ENCODE peak calls at places on chromosomes 13 and 19, in nine cellular contexts. One of them, this sample, is unnamed.

GRCh38 chr13:73464758-73465628 is 406.2 kb downstream of the KLF5 start:
- DNase-seq in activated gamma-delta T cell treated with Interleukin-2 at 50 U/mL for 16 hours: no peak
- DNase-seq in stimulated activated CD8-positive, alpha-beta memory T cell treated with anti-CD3 and anti-CD28 coated beads, Interleukin-4, amount 100 ng/mL, for 1 hour: no peak
- DNase-seq in dorsolateral prefrontal cortex: no peak
- DNase-seq in activated CD4-positive, alpha-beta T cell treated with anti-CD3 and anti-CD28 coated beads, Interleukin-2, amount 50 U/mL, for 48 hours: no peak
- DNase-seq in activated naive CD4-positive, alpha-beta T cell treated with anti-CD3 and anti-CD28 coated beads, Interleukin-2, amount 10 ng/mL, durations not matched to agents 7 days and 5 days: no peak
- DNase-seq in tibial artery: no peak
- DNase-seq in KBM-7: no peak
- DNase-seq in ELR: no peak
- DNase-seq in this sample: no peak

GRCh38 chr19:35228177-35228930 is at the start of gene FAM187B:
- DNase-seq in KBM-7: no peak
- DNase-seq in activated CD4-positive, alpha-beta T cell treated with anti-CD3 and anti-CD28 coated beads, Interleukin-2, amount 50 U/mL, for 48 hours: no peak
- DNase-seq in dorsolateral prefrontal cortex: peak
- DNase-seq in activated gamma-delta T cell treated with Interleukin-2 at 50 U/mL for 16 hours: no peak
- DNase-seq in stimulated activated CD8-positive, alpha-beta memory T cell treated with anti-CD3 and anti-CD28 coated beads, Interleukin-4, amount 100 ng/mL, for 1 hour: no peak
- DNase-seq in activated naive CD4-positive, alpha-beta T cell treated with anti-CD3 and anti-CD28 coated beads, Interleukin-2, amount 10 ng/mL, durations not matched to agents 7 days and 5 days: no peak
- DNase-seq in tibial artery: no peak
- DNase-seq in ELR: no peak
- DNase-seq in this sample: no peak

GRCh38 chr13:33751151-33751550 is 66.8 kb upstream of the RFC3 start:
- DNase-seq in KBM-7: no peak
- DNase-seq in dorsolateral prefrontal cortex: no peak
- DNase-seq in activated CD4-positive, alpha-beta T cell treated with anti-CD3 and anti-CD28 coated beads, Interleukin-2, amount 50 U/mL, for 48 hours: no peak
- DNase-seq in activated naive CD4-positive, alpha-beta T cell treated with anti-CD3 and anti-CD28 coated beads, Interleukin-2, amount 10 ng/mL, durations not matched to agents 7 days and 5 days: no peak
- DNase-seq in stimulated activated CD8-positive, alpha-beta memory T cell treated with anti-CD3 and anti-CD28 coated beads, Interleukin-4, amount 100 ng/mL, for 1 hour: no peak
- DNase-seq in tibial artery: no peak
- DNase-seq in ELR: peak
- DNase-seq in activated gamma-delta T cell treated with Interleukin-2 at 50 U/mL for 16 hours: no peak
- DNase-seq in this sample: no peak

GRCh38 chr13:108463365-108463764 is 166.0 kb upstream of the MYO16 start:
- DNase-seq in dorsolateral prefrontal cortex: no peak
- DNase-seq in activated CD4-positive, alpha-beta T cell treated with anti-CD3 and anti-CD28 coated beads, Interleukin-2, amount 50 U/mL, for 48 hours: no peak
- DNase-seq in stimulated activated CD8-positive, alpha-beta memory T cell treated with anti-CD3 and anti-CD28 coated beads, Interleukin-4, amount 100 ng/mL, for 1 hour: no peak
- DNase-seq in tibial artery: no peak
- DNase-seq in activated gamma-delta T cell treated with Interleukin-2 at 50 U/mL for 16 hours: no peak
- DNase-seq in KBM-7: no peak
- DNase-seq in activated naive CD4-positive, alpha-beta T cell treated with anti-CD3 and anti-CD28 coated beads, Interleukin-2, amount 10 ng/mL, durations not matched to agents 7 days and 5 days: no peak
- DNase-seq in ELR: peak
- DNase-seq in this sample: no peak

GRCh38 chr19:35075202-35076025 is 33.9 kb downstream of the HPN start:
- DNase-seq in activated CD4-positive, alpha-beta T cell treated with anti-CD3 and anti-CD28 coated beads, Interleukin-2, amount 50 U/mL, for 48 hours: no peak
- DNase-seq in tibial artery: no peak
- DNase-seq in activated gamma-delta T cell treated with Interleukin-2 at 50 U/mL for 16 hours: no peak
- DNase-seq in dorsolateral prefrontal cortex: no peak
- DNase-seq in activated naive CD4-positive, alpha-beta T cell treated with anti-CD3 and anti-CD28 coated beads, Interleukin-2, amount 10 ng/mL, durations not matched to agents 7 days and 5 days: no peak
- DNase-seq in ELR: no peak
- DNase-seq in KBM-7: no peak
- DNase-seq in stimulated activated CD8-positive, alpha-beta memory T cell treated with anti-CD3 and anti-CD28 coated beads, Interleukin-4, amount 100 ng/mL, for 1 hour: no peak
- DNase-seq in this sample: no peak

GRCh38 chr19:38519168-38519567 is 85.7 kb downstream of the RYR1 start:
- DNase-seq in dorsolateral prefrontal cortex: no peak
- DNase-seq in activated CD4-positive, alpha-beta T cell treated with anti-CD3 and anti-CD28 coated beads, Interleukin-2, amount 50 U/mL, for 48 hours: no peak
- DNase-seq in tibial artery: no peak
- DNase-seq in stimulated activated CD8-positive, alpha-beta memory T cell treated with anti-CD3 and anti-CD28 coated beads, Interleukin-4, amount 100 ng/mL, for 1 hour: no peak
- DNase-seq in ELR: no peak
- DNase-seq in KBM-7: no peak
- DNase-seq in activated naive CD4-positive, alpha-beta T cell treated with anti-CD3 and anti-CD28 coated beads, Interleukin-2, amount 10 ng/mL, durations not matched to agents 7 days and 5 days: no peak
- DNase-seq in activated gamma-delta T cell treated with Interleukin-2 at 50 U/mL for 16 hours: no peak
- DNase-seq in this sample: no peak

GRCh38 chr19:1265611-1266115 is 3.5 kb upstream of the CIRBP start:
- DNase-seq in dorsolateral prefrontal cortex: peak
- DNase-seq in ELR: peak
- DNase-seq in activated CD4-positive, alpha-beta T cell treated with anti-CD3 and anti-CD28 coated beads, Interleukin-2, amount 50 U/mL, for 48 hours: no peak
- DNase-seq in KBM-7: peak
- DNase-seq in tibial artery: peak
- DNase-seq in activated naive CD4-positive, alpha-beta T cell treated with anti-CD3 and anti-CD28 coated beads, Interleukin-2, amount 10 ng/mL, durations not matched to agents 7 days and 5 days: peak
- DNase-seq in stimulated activated CD8-positive, alpha-beta memory T cell treated with anti-CD3 and anti-CD28 coated beads, Interleukin-4, amount 100 ng/mL, for 1 hour: no peak
- DNase-seq in activated gamma-delta T cell treated with Interleukin-2 at 50 U/mL for 16 hours: peak
- DNase-seq in this sample: peak

GRCh38 chr13:27661017-27661416 is 39.3 kb downstream of the POLR1D start:
- DNase-seq in tibial artery: no peak
- DNase-seq in activated gamma-delta T cell treated with Interleukin-2 at 50 U/mL for 16 hours: no peak
- DNase-seq in KBM-7: no peak
- DNase-seq in dorsolateral prefrontal cortex: no peak
- DNase-seq in stimulated activated CD8-positive, alpha-beta memory T cell treated with anti-CD3 and anti-CD28 coated beads, Interleukin-4, amount 100 ng/mL, for 1 hour: no peak
- DNase-seq in activated naive CD4-positive, alpha-beta T cell treated with anti-CD3 and anti-CD28 coated beads, Interleukin-2, amount 10 ng/mL, durations not matched to agents 7 days and 5 days: no peak
- DNase-seq in activated CD4-positive, alpha-beta T cell treated with anti-CD3 and anti-CD28 coated beads, Interleukin-2, amount 50 U/mL, for 48 hours: no peak
- DNase-seq in ELR: no peak
- DNase-seq in this sample: no peak

GRCh38 chr13:71610876-71611275 is 256.1 kb downstream of the DACH1 start:
- DNase-seq in ELR: no peak
- DNase-seq in KBM-7: no peak
- DNase-seq in activated naive CD4-positive, alpha-beta T cell treated with anti-CD3 and anti-CD28 coated beads, Interleukin-2, amount 10 ng/mL, durations not matched to agents 7 days and 5 days: no peak
- DNase-seq in tibial artery: no peak
- DNase-seq in dorsolateral prefrontal cortex: no peak
- DNase-seq in activated gamma-delta T cell treated with Interleukin-2 at 50 U/mL for 16 hours: no peak
- DNase-seq in activated CD4-positive, alpha-beta T cell treated with anti-CD3 and anti-CD28 coated beads, Interleukin-2, amount 50 U/mL, for 48 hours: no peak
- DNase-seq in stimulated activated CD8-positive, alpha-beta memory T cell treated with anti-CD3 and anti-CD28 coated beads, Interleukin-4, amount 100 ng/mL, for 1 hour: no peak
- DNase-seq in this sample: no peak

GRCh38 chr19:39971380-39971841 is 446 bp downstream of the PSMC4 start:
- DNase-seq in stimulated activated CD8-positive, alpha-beta memory T cell treated with anti-CD3 and anti-CD28 coated beads, Interleukin-4, amount 100 ng/mL, for 1 hour: no peak
- DNase-seq in dorsolateral prefrontal cortex: peak
- DNase-seq in activated CD4-positive, alpha-beta T cell treated with anti-CD3 and anti-CD28 coated beads, Interleukin-2, amount 50 U/mL, for 48 hours: no peak
- DNase-seq in activated gamma-delta T cell treated with Interleukin-2 at 50 U/mL for 16 hours: no peak
- DNase-seq in activated naive CD4-positive, alpha-beta T cell treated with anti-CD3 and anti-CD28 coated beads, Interleukin-2, amount 10 ng/mL, durations not matched to agents 7 days and 5 days: no peak
- DNase-seq in tibial artery: no peak
- DNase-seq in ELR: peak
- DNase-seq in KBM-7: no peak
- DNase-seq in this sample: no peak

GRCh38 chr19:52724701-52725514 is 9.9 kb downstream of the ZNF611 start:
- DNase-seq in activated gamma-delta T cell treated with Interleukin-2 at 50 U/mL for 16 hours: no peak
- DNase-seq in KBM-7: no peak
- DNase-seq in stimulated activated CD8-positive, alpha-beta memory T cell treated with anti-CD3 and anti-CD28 coated beads, Interleukin-4, amount 100 ng/mL, for 1 hour: no peak
- DNase-seq in activated naive CD4-positive, alpha-beta T cell treated with anti-CD3 and anti-CD28 coated beads, Interleukin-2, amount 10 ng/mL, durations not matched to agents 7 days and 5 days: no peak
- DNase-seq in dorsolateral prefrontal cortex: no peak
- DNase-seq in activated CD4-positive, alpha-beta T cell treated with anti-CD3 and anti-CD28 coated beads, Interleukin-2, amount 50 U/mL, for 48 hours: no peak
- DNase-seq in tibial artery: no peak
- DNase-seq in ELR: no peak
- DNase-seq in this sample: no peak

GRCh38 chr19:42255766-42256750 is 1.1 kb upstream of the ERF start:
- DNase-seq in activated gamma-delta T cell treated with Interleukin-2 at 50 U/mL for 16 hours: no peak
- DNase-seq in ELR: peak
- DNase-seq in activated CD4-positive, alpha-beta T cell treated with anti-CD3 and anti-CD28 coated beads, Interleukin-2, amount 50 U/mL, for 48 hours: no peak
- DNase-seq in KBM-7: peak
- DNase-seq in activated naive CD4-positive, alpha-beta T cell treated with anti-CD3 and anti-CD28 coated beads, Interleukin-2, amount 10 ng/mL, durations not matched to agents 7 days and 5 days: peak
- DNase-seq in tibial artery: peak
- DNase-seq in dorsolateral prefrontal cortex: no peak
- DNase-seq in stimulated activated CD8-positive, alpha-beta memory T cell treated with anti-CD3 and anti-CD28 coated beads, Interleukin-4, amount 100 ng/mL, for 1 hour: no peak
- DNase-seq in this sample: no peak

GRCh38 chr13:27921961-27922910 is 2.4 kb downstream of the PDX1 start:
- DNase-seq in activated CD4-positive, alpha-beta T cell treated with anti-CD3 and anti-CD28 coated beads, Interleukin-2, amount 50 U/mL, for 48 hours: no peak
- DNase-seq in KBM-7: no peak
- DNase-seq in dorsolateral prefrontal cortex: no peak
- DNase-seq in activated naive CD4-positive, alpha-beta T cell treated with anti-CD3 and anti-CD28 coated beads, Interleukin-2, amount 10 ng/mL, durations not matched to agents 7 days and 5 days: no peak
- DNase-seq in stimulated activated CD8-positive, alpha-beta memory T cell treated with anti-CD3 and anti-CD28 coated beads, Interleukin-4, amount 100 ng/mL, for 1 hour: no peak
- DNase-seq in ELR: no peak
- DNase-seq in tibial artery: no peak
- DNase-seq in activated gamma-delta T cell treated with Interleukin-2 at 50 U/mL for 16 hours: no peak
- DNase-seq in this sample: no peak

GRCh38 chr19:5333581-5334365 is 6.8 kb downstream of the PTPRS start:
- DNase-seq in stimulated activated CD8-positive, alpha-beta memory T cell treated with anti-CD3 and anti-CD28 coated beads, Interleukin-4, amount 100 ng/mL, for 1 hour: no peak
- DNase-seq in dorsolateral prefrontal cortex: no peak
- DNase-seq in ELR: no peak
- DNase-seq in activated gamma-delta T cell treated with Interleukin-2 at 50 U/mL for 16 hours: no peak
- DNase-seq in tibial artery: no peak
- DNase-seq in activated CD4-positive, alpha-beta T cell treated with anti-CD3 and anti-CD28 coated beads, Interleukin-2, amount 50 U/mL, for 48 hours: no peak
- DNase-seq in activated naive CD4-positive, alpha-beta T cell treated with anti-CD3 and anti-CD28 coated beads, Interleukin-2, amount 10 ng/mL, durations not matched to agents 7 days and 5 days: no peak
- DNase-seq in KBM-7: no peak
- DNase-seq in this sample: no peak

GRCh38 chr13:109665781-109666249 is 120.6 kb downstream of the IRS2 start:
- DNase-seq in stimulated activated CD8-positive, alpha-beta memory T cell treated with anti-CD3 and anti-CD28 coated beads, Interleukin-4, amount 100 ng/mL, for 1 hour: no peak
- DNase-seq in activated gamma-delta T cell treated with Interleukin-2 at 50 U/mL for 16 hours: no peak
- DNase-seq in activated naive CD4-positive, alpha-beta T cell treated with anti-CD3 and anti-CD28 coated beads, Interleukin-2, amount 10 ng/mL, durations not matched to agents 7 days and 5 days: no peak
- DNase-seq in ELR: no peak
- DNase-seq in KBM-7: no peak
- DNase-seq in dorsolateral prefrontal cortex: no peak
- DNase-seq in tibial artery: no peak
- DNase-seq in activated CD4-positive, alpha-beta T cell treated with anti-CD3 and anti-CD28 coated beads, Interleukin-2, amount 50 U/mL, for 48 hours: no peak
- DNase-seq in this sample: no peak

GRCh38 chr19:4511300-4512054 is 6.8 kb downstream of the PLIN4 start:
- DNase-seq in dorsolateral prefrontal cortex: no peak
- DNase-seq in KBM-7: no peak
- DNase-seq in tibial artery: no peak
- DNase-seq in ELR: no peak
- DNase-seq in activated naive CD4-positive, alpha-beta T cell treated with anti-CD3 and anti-CD28 coated beads, Interleukin-2, amount 10 ng/mL, durations not matched to agents 7 days and 5 days: no peak
- DNase-seq in activated CD4-positive, alpha-beta T cell treated with anti-CD3 and anti-CD28 coated beads, Interleukin-2, amount 50 U/mL, for 48 hours: no peak
- DNase-seq in activated gamma-delta T cell treated with Interleukin-2 at 50 U/mL for 16 hours: no peak
- DNase-seq in stimulated activated CD8-positive, alpha-beta memory T cell treated with anti-CD3 and anti-CD28 coated beads, Interleukin-4, amount 100 ng/mL, for 1 hour: no peak
- DNase-seq in this sample: no peak

GRCh38 chr13:49292742-49293498 is 45.2 kb downstream of the CDADC1 start:
- DNase-seq in ELR: no peak
- DNase-seq in activated naive CD4-positive, alpha-beta T cell treated with anti-CD3 and anti-CD28 coated beads, Interleukin-2, amount 10 ng/mL, durations not matched to agents 7 days and 5 days: no peak
- DNase-seq in tibial artery: peak
- DNase-seq in activated CD4-positive, alpha-beta T cell treated with anti-CD3 and anti-CD28 coated beads, Interleukin-2, amount 50 U/mL, for 48 hours: peak
- DNase-seq in dorsolateral prefrontal cortex: peak
- DNase-seq in stimulated activated CD8-positive, alpha-beta memory T cell treated with anti-CD3 and anti-CD28 coated beads, Interleukin-4, amount 100 ng/mL, for 1 hour: no peak
- DNase-seq in activated gamma-delta T cell treated with Interleukin-2 at 50 U/mL for 16 hours: no peak
- DNase-seq in KBM-7: peak
- DNase-seq in this sample: peak

GRCh38 chr13:30898070-30898469 is 8.0 kb upstream of the MEDAG start:
- DNase-seq in activated naive CD4-positive, alpha-beta T cell treated with anti-CD3 and anti-CD28 coated beads, Interleukin-2, amount 10 ng/mL, durations not matched to agents 7 days and 5 days: no peak
- DNase-seq in activated gamma-delta T cell treated with Interleukin-2 at 50 U/mL for 16 hours: no peak
- DNase-seq in tibial artery: no peak
- DNase-seq in stimulated activated CD8-positive, alpha-beta memory T cell treated with anti-CD3 and anti-CD28 coated beads, Interleukin-4, amount 100 ng/mL, for 1 hour: no peak
- DNase-seq in activated CD4-positive, alpha-beta T cell treated with anti-CD3 and anti-CD28 coated beads, Interleukin-2, amount 50 U/mL, for 48 hours: no peak
- DNase-seq in dorsolateral prefrontal cortex: no peak
- DNase-seq in ELR: no peak
- DNase-seq in KBM-7: no peak
- DNase-seq in this sample: no peak

GRCh38 chr13:19861762-19862161 is 1.7 kb downstream of the ZMYM5 start:
- DNase-seq in activated CD4-positive, alpha-beta T cell treated with anti-CD3 and anti-CD28 coated beads, Interleukin-2, amount 50 U/mL, for 48 hours: no peak
- DNase-seq in dorsolateral prefrontal cortex: no peak
- DNase-seq in KBM-7: no peak
- DNase-seq in ELR: no peak
- DNase-seq in activated naive CD4-positive, alpha-beta T cell treated with anti-CD3 and anti-CD28 coated beads, Interleukin-2, amount 10 ng/mL, durations not matched to agents 7 days and 5 days: no peak
- DNase-seq in stimulated activated CD8-positive, alpha-beta memory T cell treated with anti-CD3 and anti-CD28 coated beads, Interleukin-4, amount 100 ng/mL, for 1 hour: no peak
- DNase-seq in activated gamma-delta T cell treated with Interleukin-2 at 50 U/mL for 16 hours: no peak
- DNase-seq in tibial artery: no peak
- DNase-seq in this sample: no peak

GRCh38 chr19:30664358-30665058 is 292.3 kb downstream of the ZNF536 start:
- DNase-seq in activated CD4-positive, alpha-beta T cell treated with anti-CD3 and anti-CD28 coated beads, Interleukin-2, amount 50 U/mL, for 48 hours: no peak
- DNase-seq in activated gamma-delta T cell treated with Interleukin-2 at 50 U/mL for 16 hours: no peak
- DNase-seq in KBM-7: peak
- DNase-seq in dorsolateral prefrontal cortex: no peak
- DNase-seq in activated naive CD4-positive, alpha-beta T cell treated with anti-CD3 and anti-CD28 coated beads, Interleukin-2, amount 10 ng/mL, durations not matched to agents 7 days and 5 days: no peak
- DNase-seq in stimulated activated CD8-positive, alpha-beta memory T cell treated with anti-CD3 and anti-CD28 coated beads, Interleukin-4, amount 100 ng/mL, for 1 hour: no peak
- DNase-seq in tibial artery: no peak
- DNase-seq in ELR: peak
- DNase-seq in this sample: no peak

GRCh38 chr13:26459276-26460131 is 98.0 kb upstream of the WASF3 start:
- DNase-seq in activated gamma-delta T cell treated with Interleukin-2 at 50 U/mL for 16 hours: no peak
- DNase-seq in activated naive CD4-positive, alpha-beta T cell treated with anti-CD3 and anti-CD28 coated beads, Interleukin-2, amount 10 ng/mL, durations not matched to agents 7 days and 5 days: no peak
- DNase-seq in stimulated activated CD8-positive, alpha-beta memory T cell treated with anti-CD3 and anti-CD28 coated beads, Interleukin-4, amount 100 ng/mL, for 1 hour: no peak
- DNase-seq in ELR: peak
- DNase-seq in KBM-7: no peak
- DNase-seq in dorsolateral prefrontal cortex: no peak
- DNase-seq in tibial artery: no peak
- DNase-seq in activated CD4-positive, alpha-beta T cell treated with anti-CD3 and anti-CD28 coated beads, Interleukin-2, amount 50 U/mL, for 48 hours: no peak
- DNase-seq in this sample: no peak

GRCh38 chr19:19334989-19335344 is 14.3 kb downstream of the MAU2 start:
- DNase-seq in dorsolateral prefrontal cortex: no peak
- DNase-seq in KBM-7: no peak
- DNase-seq in ELR: no peak
- DNase-seq in activated gamma-delta T cell treated with Interleukin-2 at 50 U/mL for 16 hours: no peak
- DNase-seq in activated CD4-positive, alpha-beta T cell treated with anti-CD3 and anti-CD28 coated beads, Interleukin-2, amount 50 U/mL, for 48 hours: no peak
- DNase-seq in tibial artery: no peak
- DNase-seq in activated naive CD4-positive, alpha-beta T cell treated with anti-CD3 and anti-CD28 coated beads, Interleukin-2, amount 10 ng/mL, durations not matched to agents 7 days and 5 days: no peak
- DNase-seq in stimulated activated CD8-positive, alpha-beta memory T cell treated with anti-CD3 and anti-CD28 coated beads, Interleukin-4, amount 100 ng/mL, for 1 hour: no peak
- DNase-seq in this sample: no peak

GRCh38 chr13:98965325-98965724 is 12.5 kb downstream of the DOCK9 start:
- DNase-seq in ELR: no peak
- DNase-seq in activated CD4-positive, alpha-beta T cell treated with anti-CD3 and anti-CD28 coated beads, Interleukin-2, amount 50 U/mL, for 48 hours: no peak
- DNase-seq in stimulated activated CD8-positive, alpha-beta memory T cell treated with anti-CD3 and anti-CD28 coated beads, Interleukin-4, amount 100 ng/mL, for 1 hour: no peak
- DNase-seq in dorsolateral prefrontal cortex: no peak
- DNase-seq in activated naive CD4-positive, alpha-beta T cell treated with anti-CD3 and anti-CD28 coated beads, Interleukin-2, amount 10 ng/mL, durations not matched to agents 7 days and 5 days: no peak
- DNase-seq in activated gamma-delta T cell treated with Interleukin-2 at 50 U/mL for 16 hours: no peak
- DNase-seq in tibial artery: no peak
- DNase-seq in KBM-7: no peak
- DNase-seq in this sample: no peak

GRCh38 chr13:99062593-99062992 is 84.7 kb upstream of the DOCK9 start:
- DNase-seq in tibial artery: peak
- DNase-seq in KBM-7: no peak
- DNase-seq in dorsolateral prefrontal cortex: no peak
- DNase-seq in activated naive CD4-positive, alpha-beta T cell treated with anti-CD3 and anti-CD28 coated beads, Interleukin-2, amount 10 ng/mL, durations not matched to agents 7 days and 5 days: no peak
- DNase-seq in activated gamma-delta T cell treated with Interleukin-2 at 50 U/mL for 16 hours: no peak
- DNase-seq in stimulated activated CD8-positive, alpha-beta memory T cell treated with anti-CD3 and anti-CD28 coated beads, Interleukin-4, amount 100 ng/mL, for 1 hour: no peak
- DNase-seq in activated CD4-positive, alpha-beta T cell treated with anti-CD3 and anti-CD28 coated beads, Interleukin-2, amount 50 U/mL, for 48 hours: no peak
- DNase-seq in ELR: no peak
- DNase-seq in this sample: no peak